ENCODE peak calls at places on chromosomes 11 and 22, in seven cellular contexts. E is epithelial cell of esophagus, F is astrocyte of the spinal cord, N is cardiac muscle cell, P is cardiac fibroblast, L is progenitor cell of endocrine pancreas, R is fibroblast of lung. G is an unnamed sample.
A peak's percentile ranks its signal among the peaks of the same experiment; 100 is the strongest.

GRCh38 chr11:131692961-131693360 is 322.5 kb downstream of the NTM start:
- DNase-seq in P (no peak), R (no peak), E (no peak), F (no peak), L (no peak), N (no peak), G (no peak)

GRCh38 chr11:108403072-108403471 is 64.3 kb downstream of the C11orf65 start:
- DNase-seq in F (no peak), E (peak; percentile 10), R (no peak), P (no peak), L (no peak), N (no peak), G (no peak)

GRCh38 chr11:14902650-14903350 is 10.8 kb upstream of the CYP2R1 start:
- DNase-seq in F (peak; percentile 45), L (no peak), N (peak; percentile 80), E (peak; percentile 87), P (peak; percentile 67), R (peak; percentile 61), G (no peak)

GRCh38 chr11:121415861-121416260 is 36.3 kb upstream of the SORL1 start:
- DNase-seq in P (peak; percentile 37), F (no peak), L (no peak), E (peak; percentile 49), N (peak; percentile 34), R (peak; percentile 11), G (no peak)

GRCh38 chr11:2651054-2651617 is 48.7 kb downstream of the KCNQ1OT1 start:
- DNase-seq in R (no peak), F (no peak), L (no peak), P (no peak), E (no peak), N (no peak), G (no peak)

GRCh38 chr11:69636512-69636866 is 4.5 kb upstream of the CCND1 start:
- DNase-seq in N (peak; percentile 98), L (peak; percentile 71), F (peak; percentile 87), P (peak; percentile 93), R (peak; percentile 91), E (peak; percentile 79), G (no peak)

GRCh38 chr11:35914824-35915223 is 29.0 kb upstream of the LDLRAD3 start:
- DNase-seq in P (peak; percentile 19), L (no peak), R (no peak), F (no peak), N (no peak), E (no peak), G (no peak)

GRCh38 chr11:13891911-13892310 is 70.6 kb upstream of the SPON1 start:
- DNase-seq in F (no peak), R (no peak), P (no peak), N (no peak), E (no peak), L (no peak), G (no peak)

GRCh38 chr22:49272546-49273125 is 555.0 kb downstream of the BRD1 start:
- DNase-seq in F (no peak), N (no peak), L (no peak), P (no peak), R (no peak), E (no peak), G (no peak)

GRCh38 chr11:35721576-35722341 is 59.2 kb downstream of the TRIM44 start:
- DNase-seq in P (no peak), N (no peak), E (no peak), L (no peak), R (no peak), F (no peak), G (no peak)

GRCh38 chr11:134676516-134677287 is 264.7 kb upstream of the B3GAT1 start:
- DNase-seq in N (no peak), P (no peak), R (no peak), E (no peak), F (no peak), L (no peak), G (no peak)

GRCh38 chr22:18998998-18999397 is 62.9 kb upstream of the PRODH start:
- DNase-seq in R (no peak), L (no peak), E (no peak), F (no peak), N (no peak), P (no peak), G (no peak)
- TF ChIP-seq CTCF in R (no peak), L (peak; percentile 51), E (no peak), F (peak; percentile 29), N (peak; percentile 33), P (peak; percentile 24), G (no peak)

DNA sequence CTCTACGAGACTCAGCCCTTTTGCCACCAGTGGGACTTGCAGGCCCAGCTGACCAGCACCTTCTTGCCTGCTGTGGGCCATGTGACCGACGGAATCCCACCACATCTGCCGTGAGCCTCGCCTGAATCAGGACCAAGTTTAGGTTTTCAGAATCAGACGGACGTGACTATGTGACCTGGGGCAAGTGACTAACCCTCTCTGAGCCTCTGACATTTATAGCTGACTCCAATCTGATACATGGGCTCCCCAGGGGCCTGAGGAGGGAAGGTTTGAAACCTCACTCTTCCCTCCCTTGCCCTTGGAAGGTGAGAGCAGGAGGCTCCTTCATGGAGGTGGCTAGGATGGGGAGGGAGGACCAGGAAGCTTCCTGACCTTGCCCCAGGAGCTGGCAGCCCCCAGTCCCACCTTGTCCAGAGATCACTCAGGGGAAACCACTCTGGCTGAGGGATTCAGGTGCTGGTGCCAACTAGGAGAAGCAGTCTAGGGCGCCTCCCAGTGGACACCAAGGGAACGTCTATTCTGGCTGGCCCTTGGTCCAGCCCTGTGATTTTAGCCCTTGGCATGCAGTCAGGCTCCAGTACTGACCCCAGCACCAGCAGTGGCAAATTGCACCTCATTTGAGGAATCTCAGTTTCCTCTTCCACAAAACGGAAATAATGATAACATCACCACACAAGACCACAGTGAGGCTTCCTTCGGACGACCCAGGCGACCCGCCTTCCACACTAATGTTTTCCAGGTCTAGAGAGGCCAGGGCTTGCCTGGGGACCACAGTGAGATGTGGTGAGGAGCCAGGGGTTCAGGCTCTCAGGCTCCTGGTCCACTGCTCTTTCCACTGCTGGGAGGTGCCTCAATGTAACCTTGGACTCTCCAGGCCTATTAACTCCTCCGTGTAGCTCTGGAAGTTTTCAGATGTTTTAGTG is 47.2 kb upstream of the SYT7 start:
- DNase-seq in P (peak; percentile 79), E (peak; percentile 76), N (peak; percentile 82), F (peak; percentile 52), R (peak; percentile 55), L (peak; percentile 54), G (no peak)
- TF ChIP-seq CTCF in P (peak; percentile 89), E (peak; percentile 88), N (peak; percentile 92), F (peak; percentile 86), R (peak; percentile 90), L (peak; percentile 85), G (no peak)

GRCh38 chr11:42410251-42410956 is 901.4 kb upstream of the API5 start:
- DNase-seq in P (no peak), E (no peak), R (peak; percentile 64), N (no peak), L (no peak), F (no peak), G (no peak)

DNA sequence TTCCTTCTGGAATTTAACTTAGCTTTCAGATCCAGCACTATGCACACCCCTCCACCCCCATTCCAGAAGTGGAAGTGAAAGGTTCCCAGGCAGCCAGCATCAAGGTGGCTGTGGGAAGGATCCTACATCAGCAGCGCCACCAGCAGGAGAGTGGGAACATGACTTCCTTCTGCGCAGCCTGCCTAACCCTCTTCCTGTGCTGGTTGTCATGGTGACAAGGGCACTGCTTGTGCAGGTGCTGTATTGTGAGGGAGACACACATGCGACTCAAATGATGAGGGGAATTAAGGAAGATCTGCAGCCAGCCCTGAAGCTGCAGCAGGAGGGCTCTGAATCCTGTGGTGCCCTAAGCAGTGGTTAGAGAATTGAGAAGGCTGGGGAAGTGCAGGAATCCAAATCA is 904.4 kb upstream of the API5 start:
- DNase-seq in N (peak; percentile 40), P (peak; percentile 43), E (no peak), F (no peak), R (peak; percentile 27), L (peak; percentile 64), G (no peak)
- TF ChIP-seq CTCF in N (peak; percentile 34), P (no peak), E (no peak), F (no peak), R (no peak), L (peak; percentile 81), G (no peak)

GRCh38 chr11:47185305-47186075 is 744 bp downstream of the PACSIN3 start:
- DNase-seq in L (peak; percentile 53), R (peak; percentile 58), E (peak; percentile 74), F (peak; percentile 60), N (peak; percentile 43), P (peak; percentile 43), G (no peak)

GRCh38 chr11:47188262-47188661 is 2.0 kb upstream of the PACSIN3 start:
- DNase-seq in R (no peak), L (no peak), F (no peak), N (no peak), P (no peak), E (no peak), G (no peak)

GRCh38 chr11:47187723-47188122 is 1.5 kb upstream of the PACSIN3 start:
- DNase-seq in F (no peak), R (no peak), L (no peak), P (no peak), N (no peak), E (no peak), G (no peak)

GRCh38 chr11:47186076-47186936 is at the start of gene PACSIN3:
- DNase-seq in L (peak; percentile 55), F (no peak), P (peak; percentile 45), R (peak; percentile 42), N (peak; percentile 59), E (peak; percentile 55), G (peak; percentile 55)

GRCh38 chr11:47186937-47187681 is 875 bp upstream of the PACSIN3 start:
- DNase-seq in P (peak; percentile 44), R (peak; percentile 48), L (peak; percentile 26), F (peak; percentile 35), N (peak; percentile 43), E (peak; percentile 63), G (peak; percentile 35)
- TF ChIP-seq CTCF in P (no peak), R (no peak), L (peak; percentile 31), F (peak; percentile 5), N (no peak), E (no peak), G (no peak)

GRCh38 chr11:118790357-118791014 is 478 bp downstream of the DDX6 start:
- DNase-seq in P (peak; percentile 66), E (peak; percentile 43), R (peak; percentile 57), F (peak; percentile 71), N (peak; percentile 56), L (peak; percentile 51), G (peak; percentile 74)
- TF ChIP-seq CTCF in P (peak; percentile 53), E (peak; percentile 28), R (peak; percentile 60), F (peak; percentile 64), N (peak; percentile 56), L (peak; percentile 53), G (no peak)

G was measured in activated B cell treated with CpG ODN at 0.5 μM for 24 hours.